ENCODE peak calls at places on chromosomes 13 and 19, in four cellular contexts. B, O, C and L are unnamed samples.

GRCh38 chr19:8132858-8133458 is 16.4 kb downstream of the FBN3 start:
- DNase-seq in B (no peak), C (no peak), O (no peak), L (no peak)

GRCh38 chr13:56134524-56134923 is 1006.2 kb upstream of the PRR20A start:
- DNase-seq in B (no peak), C (no peak), O (no peak), L (no peak)

GRCh38 chr19:15292847-15293582 is 39.3 kb downstream of the BRD4 start:
- DNase-seq in C (no peak), O (no peak), B (no peak), L (no peak)

GRCh38 chr19:33220735-33221134 is 4.9 kb downstream of the SLC7A10 start:
- DNase-seq in O (no peak), C (no peak), B (no peak), L (no peak)

GRCh38 chr19:40165362-40165937 is 25.8 kb upstream of the MAP3K10 start:
- DNase-seq in O (peak), C (peak), B (no peak), L (no peak)

GRCh38 chr13:109119886-109120285 is 490.5 kb downstream of the MYO16 start:
- DNase-seq in B (no peak), O (no peak), C (peak), L (no peak)

GRCh38 chr13:58452123-58452623 is 820.6 kb downstream of the PCDH17 start:
- DNase-seq in C (no peak), B (no peak), O (no peak), L (no peak)

GRCh38 chr13:76016799-76017198 is 380.7 kb downstream of the LMO7 start:
- DNase-seq in O (no peak), C (peak), B (no peak), L (no peak)

GRCh38 chr19:41908724-41909464 is 19.4 kb downstream of the ERFL start:
- DNase-seq in O (no peak), C (no peak), B (no peak), L (no peak)

GRCh38 chr19:18995804-18996241 is 37.5 kb downstream of the SUGP2 start:
- DNase-seq in C (peak), B (peak), O (no peak), L (no peak)

GRCh38 chr13:22740264-22740663 is 440.5 kb upstream of the SGCG start:
- DNase-seq in C (peak), O (no peak), B (no peak), L (no peak)

DNA sequence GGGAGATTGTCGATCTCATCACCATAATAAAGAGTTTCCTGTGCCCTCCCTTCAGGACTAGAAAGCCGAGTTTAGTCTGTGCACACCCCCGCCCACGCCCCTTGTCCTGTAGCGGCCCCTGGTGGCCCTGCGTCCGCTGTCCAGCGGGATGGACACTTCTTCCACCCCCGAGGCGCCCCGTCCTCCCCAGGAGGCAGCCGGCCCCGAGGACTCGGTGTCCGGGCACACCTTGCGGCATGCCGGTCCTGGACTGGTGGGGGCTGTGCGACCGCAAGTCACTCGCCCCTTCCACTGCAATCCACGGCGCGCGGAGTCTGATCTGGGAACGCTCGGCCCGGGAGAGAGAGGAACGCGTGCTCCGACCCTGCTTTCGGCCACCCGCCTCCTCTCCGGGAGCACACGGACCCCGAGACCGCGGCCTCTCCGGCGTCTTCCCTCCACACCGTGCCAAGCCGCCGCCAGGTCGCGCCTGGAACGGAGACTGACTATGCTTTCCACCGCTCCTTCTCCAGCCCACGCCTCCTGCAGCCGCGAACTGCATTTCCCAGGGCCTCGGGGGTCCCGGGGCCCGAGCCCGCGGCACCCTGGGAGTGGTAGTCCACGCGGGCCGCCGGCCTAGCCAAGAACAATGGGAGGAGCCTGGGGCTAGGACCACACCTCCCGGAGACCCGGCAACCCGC is 678 bp upstream of the KMT2B start:
- DNase-seq in C (peak), O (peak), B (peak), L (no peak)
- TF ChIP-seq POLR2A in C (peak), O (no peak), B (no peak), L (peak)

DNA sequence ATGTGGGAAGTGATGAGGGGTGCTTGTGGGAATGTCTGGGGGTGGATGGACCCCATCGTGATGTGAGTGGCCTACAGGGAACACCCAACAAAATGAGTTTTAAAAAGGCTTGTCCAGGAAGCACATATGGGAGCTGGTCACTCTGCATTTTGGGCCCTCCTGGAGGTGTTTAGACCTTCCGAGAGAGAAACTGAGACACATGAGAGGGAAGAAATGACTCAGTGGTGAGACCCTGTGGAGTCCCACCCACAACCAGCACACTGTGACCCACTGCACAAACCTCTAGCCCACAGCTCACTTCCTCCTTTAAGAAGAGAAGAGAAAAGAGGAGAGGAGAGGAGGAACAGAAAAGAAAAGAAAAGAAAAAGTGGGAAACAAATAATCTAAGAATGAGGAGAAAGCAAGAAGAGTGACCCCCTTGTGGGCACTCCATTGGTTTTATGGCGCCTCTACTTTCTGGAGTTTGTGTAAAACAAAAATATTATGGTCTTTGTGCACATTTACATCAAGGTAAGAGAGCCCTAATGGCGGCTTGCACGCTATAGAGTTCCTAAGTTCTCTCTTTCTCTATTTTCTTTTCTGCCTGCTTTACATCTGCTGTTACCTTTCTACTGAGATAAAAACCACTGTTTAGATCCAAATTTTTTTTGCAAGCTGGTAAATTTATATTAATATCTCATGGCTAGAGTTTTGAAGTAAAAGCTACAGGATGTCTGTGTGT is 13.3 kb upstream of the LILRB1 start:
- DNase-seq in O (no peak), B (no peak), C (no peak), L (no peak)
- TF ChIP-seq POLR2A in O (no peak), B (no peak), C (no peak), L (no peak)

DNA sequence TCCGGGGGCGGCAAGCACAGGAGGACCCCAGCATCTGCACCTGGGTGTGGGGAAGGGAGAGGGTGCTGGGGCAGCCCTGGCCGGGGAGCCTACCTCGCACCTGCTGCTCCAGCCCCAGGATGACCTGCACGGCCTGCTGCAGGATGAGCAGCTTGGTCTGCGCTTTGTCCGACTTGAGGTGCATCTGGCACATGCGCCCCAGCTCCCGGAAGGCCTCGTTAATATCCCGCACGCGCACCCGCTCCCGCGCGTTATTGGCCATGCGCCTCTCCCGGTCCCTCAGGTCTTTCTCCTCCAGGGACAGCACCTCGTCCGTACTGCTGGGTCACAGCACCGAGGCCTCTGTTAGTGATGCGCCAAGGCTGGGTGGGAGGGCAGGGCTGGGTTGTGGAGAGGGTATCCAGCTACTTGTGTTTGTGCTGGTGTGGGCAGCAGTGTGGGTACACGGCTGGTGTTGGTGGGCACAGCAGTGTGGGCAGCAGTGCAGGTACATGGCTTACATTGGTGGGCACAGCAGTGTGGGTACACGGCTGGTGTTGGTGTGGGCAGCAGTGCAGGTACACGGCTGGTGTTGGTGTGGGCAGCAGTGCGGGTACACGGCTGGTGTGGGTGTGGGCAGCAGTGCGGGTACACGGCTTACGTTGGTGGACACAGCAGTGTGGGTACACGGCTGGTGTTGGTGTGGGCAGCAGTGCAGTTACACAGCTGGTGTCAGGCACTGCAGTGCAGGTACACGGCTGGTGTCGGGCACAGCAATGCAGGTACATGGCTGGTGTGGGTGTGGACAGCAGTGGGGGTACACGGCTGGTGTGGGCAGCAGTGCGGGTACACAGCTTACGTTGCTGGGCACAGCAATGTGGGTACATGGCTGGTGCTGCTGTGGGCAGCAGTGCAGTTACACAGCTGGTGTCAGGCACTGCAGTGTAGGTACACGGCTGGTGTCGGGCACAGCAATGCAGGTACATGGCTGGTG is 7.1 kb upstream of the UQCR11 start:
- DNase-seq in B (no peak), C (no peak), O (no peak), L (no peak)
- TF ChIP-seq POLR2A in B (no peak), C (no peak), O (no peak), L (no peak)

DNA sequence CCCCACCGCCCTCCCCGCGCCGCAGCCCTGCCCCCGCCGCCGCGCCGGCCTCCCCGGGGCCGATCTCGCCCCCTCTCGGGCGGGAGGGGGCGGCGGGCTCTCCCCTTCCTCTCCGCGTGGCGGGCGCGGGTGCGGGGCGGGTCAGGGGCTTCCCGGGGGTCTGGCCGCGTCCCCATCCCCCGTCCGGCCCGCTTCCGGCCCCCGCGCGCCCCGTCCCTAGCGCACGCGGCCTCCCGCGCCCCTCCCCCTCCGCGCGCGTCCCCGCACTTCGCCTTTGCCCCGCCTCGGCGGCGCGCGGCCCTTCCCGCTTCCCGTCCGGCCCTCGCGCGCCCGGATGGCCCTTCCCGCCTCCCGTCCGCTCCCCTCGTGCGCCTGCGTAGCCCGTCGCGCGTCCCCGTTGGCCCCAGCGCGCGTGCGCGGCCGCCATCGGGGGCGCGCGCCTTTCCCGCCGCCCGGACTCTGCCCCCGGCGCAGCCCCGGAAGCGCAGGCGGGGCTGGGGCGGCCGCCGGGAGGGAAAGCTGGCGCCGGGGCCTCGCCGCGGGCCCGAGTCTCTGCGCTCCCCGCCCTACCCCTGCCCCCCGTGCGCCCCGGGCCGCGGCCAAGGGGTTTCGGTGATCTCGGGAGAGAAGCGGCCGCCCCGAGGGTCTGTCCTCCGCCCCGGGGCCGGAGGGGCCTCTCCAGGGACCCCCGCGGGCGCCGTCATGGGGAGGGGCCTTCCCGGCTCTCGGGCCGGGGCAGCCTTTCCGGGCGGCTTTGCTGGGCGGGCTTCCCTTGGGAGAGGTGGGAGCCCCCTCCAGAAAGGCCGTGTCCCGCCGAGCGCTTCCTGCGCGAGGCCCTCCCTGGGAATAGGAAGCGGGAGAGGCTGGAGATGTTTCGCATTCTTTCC is 519 bp downstream of the PTBP1 start:
- DNase-seq in C (peak), O (peak), B (peak), L (no peak)
- TF ChIP-seq POLR2A in C (no peak), O (no peak), B (no peak), L (no peak)